ENCODE peak calls at places on chromosomes 6 and 20, in six cellular contexts. H is cardiac muscle cell, W is OCI-LY7, P is aorta, R is endothelial cell of umbilical vein, D is lower lobe of right lung. E is an unnamed sample.
A peak's percentile ranks its signal among the peaks of the same experiment; 100 is the strongest.

GRCh38 chr6:124830506-124830905 is 131.7 kb upstream of the RNF217 start:
- DNase-seq in H (no peak), W (no peak), P (no peak), R (no peak), D (no peak), E (no peak)

GRCh38 chr20:30611239-30611984 is 646.1 kb upstream of the DEFB115 start:
- DNase-seq in H (no peak), W (no peak), P (no peak), R (no peak), D (no peak), E (no peak)

GRCh38 chr20:49288784-49289696 is 11.2 kb upstream of the ZNFX1 start:
- DNase-seq in H (no peak), W (no peak), P (no peak), R (no peak), D (no peak), E (no peak)

GRCh38 chr6:18245079-18245478 is 19.3 kb downstream of the DEK start:
- DNase-seq in H (no peak), W (no peak), P (no peak), R (no peak), D (no peak), E (no peak)

GRCh38 chr6:135267085-135267484 is 86.0 kb downstream of the MYB start:
- DNase-seq in H (no peak), W (peak; percentile 98), P (no peak), R (no peak), D (no peak), E (no peak)

GRCh38 chr6:108686896-108687295 is 126.2 kb downstream of the FOXO3 start:
- DNase-seq in H (no peak), W (no peak), P (no peak), R (no peak), D (no peak), E (no peak)

GRCh38 chr6:26576929-26577719 is 19.6 kb upstream of the ABT1 start:
- DNase-seq in H (no peak), W (no peak), P (peak; percentile 78), R (peak; percentile 54), D (peak; percentile 65), E (peak; percentile 70)

GRCh38 chr20:45405566-45406259 is 2.4 kb upstream of the DBNDD2 start:
- DNase-seq in H (peak; percentile 37), W (no peak), P (peak; percentile 83), R (peak; percentile 7), D (no peak), E (no peak)

GRCh38 chr20:31690124-31690666 is 32.5 kb downstream of the BCL2L1 start:
- DNase-seq in H (no peak), W (no peak), P (no peak), R (no peak), D (no peak), E (no peak)

GRCh38 chr20:61443541-61444126 is 191.6 kb downstream of the CDH4 start:
- DNase-seq in H (no peak), W (no peak), P (no peak), R (no peak), D (no peak), E (no peak)

GRCh38 chr6:81938991-81939773 is 186.7 kb upstream of the TENT5A start:
- DNase-seq in H (no peak), W (no peak), P (no peak), R (peak; percentile 15), D (no peak), E (no peak)

GRCh38 chr6:107114872-107115694 is at the start of gene BEND3:
- DNase-seq in H (peak; percentile 66), W (peak; percentile 66), P (peak; percentile 78), R (no peak), D (peak; percentile 65), E (peak; percentile 32)

GRCh38 chr6:125586074-125586473 is 163.4 kb upstream of the HEY2 start:
- DNase-seq in H (no peak), W (no peak), P (no peak), R (peak; percentile 29), D (no peak), E (no peak)

GRCh38 chr6:119758385-119758784 is 408.8 kb upstream of the MAN1A1 start:
- DNase-seq in H (no peak), W (no peak), P (no peak), R (no peak), D (no peak), E (no peak)

GRCh38 chr6:150090328-150090727 is 21.4 kb upstream of the ULBP3 start:
- DNase-seq in H (no peak), W (no peak), P (no peak), R (no peak), D (no peak), E (no peak)

GRCh38 chr20:20734475-20734948 is 22.1 kb upstream of the RALGAPA2 start:
- DNase-seq in H (no peak), W (no peak), P (no peak), R (peak; percentile 92), D (no peak), E (no peak)

GRCh38 chr6:129667621-129668020 is 42.4 kb downstream of the ARHGAP18 start:
- DNase-seq in H (no peak), W (no peak), P (no peak), R (peak; percentile 92), D (no peak), E (no peak)

GRCh38 chr6:101114703-101115102 is 233.6 kb upstream of the ASCC3 start:
- DNase-seq in H (peak; percentile 53), W (peak; percentile 19), P (no peak), R (no peak), D (no peak), E (no peak)

GRCh38 chr20:37816003-37816402 is 86.9 kb upstream of the VSTM2L start:
- DNase-seq in H (no peak), W (no peak), P (no peak), R (no peak), D (no peak), E (no peak)

GRCh38 chr6:86712039-86712438 is 225.3 kb upstream of the HTR1E start:
- DNase-seq in H (no peak), W (no peak), P (no peak), R (no peak), D (no peak), E (no peak)

GRCh38 chr20:63284981-63285524 is 7.9 kb upstream of the COL20A1 start:
- DNase-seq in H (no peak), W (no peak), P (no peak), R (no peak), D (no peak), E (no peak)

GRCh38 chr20:63286781-63287696 is 5.9 kb upstream of the COL20A1 start:
- DNase-seq in H (no peak), W (no peak), P (no peak), R (no peak), D (no peak), E (no peak)

GRCh38 chr20:63284544-63284949 is 8.4 kb upstream of the COL20A1 start:
- DNase-seq in H (no peak), W (no peak), P (no peak), R (no peak), D (no peak), E (peak; percentile 20)

GRCh38 chr20:63284083-63284440 is 8.9 kb upstream of the COL20A1 start:
- DNase-seq in H (no peak), W (no peak), P (no peak), R (no peak), D (no peak), E (peak; percentile 34)

DNA sequence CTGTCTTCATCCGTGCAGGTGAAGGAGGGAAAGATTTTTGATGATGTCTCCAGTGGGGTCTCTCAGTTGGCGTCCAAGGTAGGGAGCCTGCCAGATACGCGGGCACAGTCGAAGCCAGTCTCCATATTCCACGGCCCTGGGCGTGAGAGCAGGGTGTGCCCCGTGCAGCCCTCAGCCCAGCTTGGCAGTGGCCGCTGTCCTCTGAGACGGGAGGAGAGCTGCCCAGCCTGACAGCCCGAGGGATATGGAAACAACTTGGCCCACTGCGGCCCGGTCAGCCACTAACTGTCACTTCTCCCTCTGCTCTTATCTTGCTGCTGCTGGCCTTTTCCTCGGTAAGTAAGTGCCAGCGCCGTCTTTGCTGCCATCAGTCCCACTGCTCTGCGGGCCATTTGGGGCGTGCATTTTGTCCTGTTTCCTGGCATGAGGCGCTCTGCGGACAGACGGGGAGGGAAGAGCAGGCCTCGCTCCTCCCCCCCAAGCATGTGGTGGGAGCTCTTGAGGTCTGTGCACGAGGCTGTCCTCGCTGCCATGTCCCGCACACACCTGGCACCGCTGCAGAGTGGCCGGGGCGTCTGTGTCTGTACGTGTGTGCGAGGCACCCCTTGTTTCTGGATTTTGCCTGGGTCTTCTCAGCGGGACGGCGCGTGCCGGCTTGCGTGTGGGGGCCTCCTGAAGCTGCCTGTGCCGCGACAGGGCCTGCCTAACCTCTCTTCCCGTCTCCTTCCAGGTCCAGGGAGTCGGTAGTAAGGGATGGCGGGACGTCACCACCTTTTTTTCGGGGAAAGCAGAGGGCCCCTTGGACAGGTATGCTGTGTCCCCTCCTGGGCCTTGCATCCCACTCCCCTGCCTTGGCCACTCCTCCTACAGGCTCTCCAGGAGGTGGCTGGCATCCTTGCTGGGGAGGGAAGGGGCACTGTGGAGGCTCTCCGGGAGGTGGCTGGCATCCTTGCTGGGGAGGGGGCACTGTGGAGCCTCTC is 7.1 kb upstream of the COL20A1 start:
- DNase-seq in H (no peak), W (no peak), P (no peak), R (no peak), D (no peak), E (no peak)
- H3K4me3 ChIP-seq in H (no peak overlapping the region), W (no peak overlapping the region), P (no peak overlapping the region), R (no peak overlapping the region), D (no peak overlapping the region), E (no peak overlapping the region)

DNA sequence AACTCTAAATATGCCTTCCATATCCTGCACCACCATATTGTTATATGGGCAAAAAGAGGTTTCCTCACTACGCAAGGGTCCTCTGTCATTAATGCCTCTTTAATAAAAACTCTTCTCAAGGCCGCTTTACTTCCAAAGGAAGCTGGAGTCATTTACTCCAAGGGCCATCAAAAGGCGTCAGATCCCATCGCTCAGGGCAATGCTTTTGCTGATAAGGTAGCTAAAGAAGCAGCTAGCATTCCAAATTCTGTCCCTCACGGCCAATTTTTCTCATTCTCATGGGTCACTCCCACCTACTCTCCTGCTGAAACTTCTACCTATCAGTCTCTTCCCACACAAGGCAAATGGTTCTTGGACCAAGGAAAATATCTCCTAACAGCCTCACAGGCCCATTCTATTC is 30.3 kb upstream of the ZBTB22 start:
- DNase-seq in H (no peak), W (no peak), P (no peak), R (no peak), D (no peak), E (no peak)
- H3K36me3 ChIP-seq in H (no peaks in the 10 kb centered on the region), W (no peaks in the 10 kb centered on the region), P (no peaks in the 10 kb centered on the region), R (no peaks in the 10 kb centered on the region), D (no peaks in the 10 kb centered on the region), E (no peaks in the 10 kb centered on the region)

GRCh38 chr6:42224222-42225042 is 6.8 kb upstream of the MRPS10 start:
- DNase-seq in H (no peak), W (no peak), P (no peak), R (peak; percentile 46), D (no peak), E (no peak)
- H3K27ac ChIP-seq in H (no peak overlapping the region), W (no peak overlapping the region), P (no peak overlapping the region), R (no peak overlapping the region), D (no peak overlapping the region), E (no peak overlapping the region)

DNA sequence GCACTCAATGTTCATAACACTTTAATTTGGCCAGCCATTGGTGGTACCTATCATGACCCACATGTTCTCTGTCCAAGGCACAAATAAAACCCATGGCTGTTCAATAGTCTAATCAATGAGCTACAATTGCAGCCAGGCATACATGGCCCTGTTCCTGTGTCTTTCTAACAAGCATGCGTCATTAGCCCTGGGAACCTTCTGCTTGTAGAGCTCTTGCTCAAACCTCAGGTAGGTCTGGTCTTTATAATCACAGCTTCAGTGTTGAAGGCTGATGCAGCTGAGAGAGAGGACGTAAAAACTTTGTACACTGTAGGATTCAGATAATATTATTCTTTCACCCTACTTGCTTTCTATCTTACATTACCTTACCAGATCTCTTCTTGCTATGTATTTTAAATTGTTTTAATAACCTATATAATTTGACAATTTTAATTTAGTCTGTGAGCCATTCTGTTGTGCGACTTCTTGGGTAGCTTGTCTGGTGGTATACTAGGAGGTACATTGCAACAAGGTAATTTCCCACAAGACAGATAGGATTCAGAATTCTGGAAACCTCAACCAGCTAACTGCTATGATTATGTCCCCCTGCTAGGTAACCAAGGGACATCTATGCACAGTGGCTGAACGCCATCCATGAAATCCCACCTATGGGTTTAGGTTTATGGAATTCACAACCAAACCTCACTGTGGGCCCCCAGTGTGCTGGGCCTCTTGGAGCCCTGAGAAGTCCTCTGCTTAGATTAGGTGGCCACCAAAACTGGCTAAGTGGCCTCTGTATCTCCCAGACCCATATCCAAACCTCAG is 55.4 kb upstream of the RIPOR2 start:
- DNase-seq in H (no peak), W (no peak), P (no peak), R (no peak), D (no peak), E (no peak)
- H3K4me3 ChIP-seq in H (no peak overlapping the region), W (no peak overlapping the region), P (no peak overlapping the region), R (no peak overlapping the region), D (no peak overlapping the region), E (no peak overlapping the region)